ENCODE peak calls at places on chromosome 13, in ten cellular contexts. S is lung; G is cardiac muscle cell; D is mucosa of descending colon; O is psoas muscle; X is EL; M is RWPE1; H is uterus; K is head of caudate nucleus; L is stimulated activated CD4-positive, alpha-beta T cell treated with anti-CD3 and anti-CD28 coated beads, Interleukin-1b, Interleukin-23, amount 100 ng/mL, for 24 hours. I is an unnamed sample.

GRCh38 chr13:95643814-95644598 is 500 bp downstream of the DZIP1 start:
- DNase-seq in S (no peak), G (peak), D (no peak), O (peak), X (peak), M (peak), H (peak), K (peak), L (no peak), I (no peak)

GRCh38 chr13:45781553-45782326 is 69.8 kb downstream of the SIAH3 start:
- DNase-seq in S (no peak), G (peak), D (peak), O (peak), X (peak), M (peak), H (peak), K (no peak), L (no peak), I (no peak)

GRCh38 chr13:44575741-44576395 is at the start of gene TSC22D1:
- DNase-seq in S (peak), G (peak), D (peak), O (peak), X (peak), M (peak), H (peak), K (peak), L (peak), I (no peak)

GRCh38 chr13:23610187-23610576 is 40.0 kb downstream of the TNFRSF19 start:
- DNase-seq in S (no peak), G (no peak), D (no peak), O (no peak), X (peak), M (no peak), H (no peak), K (no peak), L (no peak), I (no peak)

GRCh38 chr13:111907341-111907880 is 159.5 kb upstream of the SOX1 start:
- DNase-seq in S (no peak), G (no peak), D (no peak), O (no peak), X (no peak), M (no peak), H (no peak), K (no peak), L (no peak), I (no peak)

GRCh38 chr13:113897161-113897560 is 33.3 kb upstream of the GAS6 start:
- DNase-seq in S (peak), G (peak), D (no peak), O (no peak), X (peak), M (peak), H (peak), K (no peak), L (no peak), I (peak)

GRCh38 chr13:76043882-76044281 is 407.8 kb downstream of the LMO7 start:
- DNase-seq in S (no peak), G (no peak), D (no peak), O (no peak), X (no peak), M (no peak), H (no peak), K (no peak), L (no peak), I (no peak)

GRCh38 chr13:77338961-77339401 is 12.1 kb upstream of the MYCBP2 start:
- DNase-seq in S (no peak), G (no peak), D (no peak), O (no peak), X (no peak), M (no peak), H (no peak), K (no peak), L (no peak), I (no peak)

GRCh38 chr13:109666656-109667448 is 119.5 kb downstream of the IRS2 start:
- DNase-seq in S (no peak), G (peak), D (no peak), O (no peak), X (peak), M (peak), H (no peak), K (no peak), L (no peak), I (no peak)

GRCh38 chr13:110617326-110618072 is 2.2 kb downstream of the NAXD start:
- DNase-seq in S (no peak), G (peak), D (no peak), O (no peak), X (peak), M (no peak), H (peak), K (no peak), L (no peak), I (no peak)

GRCh38 chr13:73166204-73166603 is 107.4 kb downstream of the KLF5 start:
- DNase-seq in S (no peak), G (no peak), D (no peak), O (no peak), X (no peak), M (no peak), H (no peak), K (no peak), L (no peak), I (no peak)

GRCh38 chr13:113546571-113547247 is 37.8 kb upstream of the TFDP1 start:
- DNase-seq in S (no peak), G (no peak), D (no peak), O (peak), X (no peak), M (no peak), H (peak), K (no peak), L (no peak), I (no peak)

GRCh38 chr13:31073859-31074718 is 87.6 kb downstream of the HSPH1 start:
- DNase-seq in S (no peak), G (peak), D (no peak), O (no peak), X (peak), M (no peak), H (no peak), K (peak), L (no peak), I (no peak)

GRCh38 chr13:100305398-100305797 is 216.5 kb downstream of the PCCA start:
- DNase-seq in S (no peak), G (no peak), D (no peak), O (no peak), X (no peak), M (no peak), H (no peak), K (no peak), L (no peak), I (no peak)

GRCh38 chr13:56424246-56424645 is 716.5 kb upstream of the PRR20A start:
- DNase-seq in S (no peak), G (no peak), D (no peak), O (no peak), X (no peak), M (peak), H (no peak), K (no peak), L (no peak), I (no peak)

GRCh38 chr13:100273576-100273975 is 184.7 kb downstream of the PCCA start:
- DNase-seq in S (no peak), G (no peak), D (no peak), O (no peak), X (no peak), M (no peak), H (no peak), K (no peak), L (no peak), I (no peak)

GRCh38 chr13:50365683-50366391 is 350.6 kb downstream of the KCNRG start:
- DNase-seq in S (peak), G (no peak), D (no peak), O (no peak), X (peak), M (peak), H (no peak), K (no peak), L (no peak), I (no peak)

GRCh38 chr13:26867451-26868067 is 107.0 kb upstream of the GPR12 start:
- DNase-seq in S (no peak), G (peak), D (no peak), O (no peak), X (peak), M (peak), H (no peak), K (no peak), L (no peak), I (no peak)

GRCh38 chr13:37797606-37798005 is 72.0 kb downstream of the TRPC4 start:
- DNase-seq in S (no peak), G (no peak), D (no peak), O (no peak), X (no peak), M (no peak), H (no peak), K (no peak), L (no peak), I (no peak)

GRCh38 chr13:110382229-110382628 is 75.1 kb downstream of the COL4A2 start:
- DNase-seq in S (no peak), G (peak), D (no peak), O (no peak), X (peak), M (peak), H (no peak), K (peak), L (no peak), I (peak)

GRCh38 chr13:113895436-113895835 is 31.6 kb upstream of the GAS6 start:
- DNase-seq in S (no peak), G (peak), D (no peak), O (no peak), X (no peak), M (no peak), H (no peak), K (no peak), L (no peak), I (no peak)

GRCh38 chr13:27954406-27954851 is 14.7 kb downstream of the CDX2 start:
- DNase-seq in S (no peak), G (peak), D (peak), O (no peak), X (peak), M (no peak), H (no peak), K (no peak), L (no peak), I (no peak)

GRCh38 chr13:100573121-100573520 is 15.5 kb downstream of the GGACT start:
- DNase-seq in S (peak), G (peak), D (peak), O (peak), X (peak), M (peak), H (peak), K (peak), L (peak), I (peak)

GRCh38 chr13:21060827-21061076 is 634 bp downstream of the LATS2 start:
- DNase-seq in S (no peak), G (no peak), D (no peak), O (peak), X (no peak), M (no peak), H (no peak), K (no peak), L (no peak), I (no peak)

GRCh38 chr13:109717686-109718085 is 68.7 kb downstream of the IRS2 start:
- DNase-seq in S (no peak), G (no peak), D (no peak), O (no peak), X (no peak), M (no peak), H (no peak), K (no peak), L (no peak), I (no peak)

GRCh38 chr13:80196756-80197155 is 144.2 kb downstream of the SPRY2 start:
- DNase-seq in S (no peak), G (no peak), D (no peak), O (no peak), X (peak), M (no peak), H (no peak), K (no peak), L (no peak), I (no peak)

GRCh38 chr13:66927562-66927961 is 302.6 kb downstream of the PCDH9 start:
- DNase-seq in S (no peak), G (no peak), D (no peak), O (no peak), X (no peak), M (no peak), H (no peak), K (no peak), L (no peak), I (no peak)

GRCh38 chr13:83088858-83089257 is 793.4 kb downstream of the SLITRK1 start:
- DNase-seq in S (no peak), G (no peak), D (no peak), O (no peak), X (no peak), M (no peak), H (no peak), K (no peak), L (no peak), I (no peak)

GRCh38 chr13:20998649-20999415 is 62.6 kb downstream of the LATS2 start:
- DNase-seq in S (no peak), G (no peak), D (no peak), O (no peak), X (no peak), M (no peak), H (no peak), K (no peak), L (no peak), I (no peak)

GRCh38 chr13:93225610-93226009 is 997 bp upstream of the GPC6 start:
- DNase-seq in S (no peak), G (no peak), D (no peak), O (no peak), X (no peak), M (no peak), H (no peak), K (no peak), L (no peak), I (no peak)

GRCh38 chr13:50682966-50683365 is 160.5 kb downstream of the DLEU7 start:
- DNase-seq in S (no peak), G (no peak), D (no peak), O (no peak), X (no peak), M (no peak), H (no peak), K (no peak), L (no peak), I (no peak)

GRCh38 chr13:32001392-32001768 is 30.2 kb upstream of the FRY start:
- DNase-seq in S (no peak), G (peak), D (no peak), O (no peak), X (peak), M (peak), H (no peak), K (no peak), L (no peak), I (peak)

GRCh38 chr13:73365681-73366080 is 306.9 kb downstream of the KLF5 start:
- DNase-seq in S (no peak), G (no peak), D (no peak), O (no peak), X (no peak), M (peak), H (no peak), K (no peak), L (no peak), I (no peak)

GRCh38 chr13:75762066-75762937 is 126.2 kb downstream of the LMO7 start:
- DNase-seq in S (peak), G (no peak), D (no peak), O (no peak), X (no peak), M (peak), H (no peak), K (no peak), L (no peak), I (no peak)

GRCh38 chr13:106373304-106373988 is 162.0 kb downstream of the EFNB2 start:
- DNase-seq in S (no peak), G (peak), D (no peak), O (no peak), X (peak), M (no peak), H (no peak), K (no peak), L (no peak), I (no peak)

GRCh38 chr13:95749545-95749944 is 72.6 kb downstream of the DNAJC3 start:
- DNase-seq in S (no peak), G (no peak), D (no peak), O (no peak), X (no peak), M (no peak), H (no peak), K (no peak), L (no peak), I (no peak)

GRCh38 chr13:59663707-59664106 is 500.0 kb downstream of the DIAPH3 start:
- DNase-seq in S (no peak), G (no peak), D (no peak), O (no peak), X (no peak), M (no peak), H (no peak), K (no peak), L (no peak), I (no peak)

GRCh38 chr13:30908416-30908980 is 2.4 kb downstream of the MEDAG start:
- DNase-seq in S (no peak), G (peak), D (no peak), O (no peak), X (peak), M (no peak), H (peak), K (no peak), L (no peak), I (no peak)

GRCh38 chr13:33244210-33244906 is 41.2 kb downstream of the STARD13 start:
- DNase-seq in S (no peak), G (no peak), D (no peak), O (no peak), X (no peak), M (no peak), H (no peak), K (no peak), L (no peak), I (no peak)

I was measured in amniotic stem cell.